ENCODE peak calls at places on chromosomes 16 and 17, in ten cellular contexts. L is psoas muscle; R is left lung; K is cardiac muscle cell; B is fibroblast of lung; S is neural progenitor cell; N is effector memory CD4-positive, alpha-beta T cell; X is HCT116; Y is aorta; Q is body of pancreas. G is an unnamed sample.

GRCh38 chr17:36979585-36979941 is 30.8 kb downstream of the AATF start:
- DNase-seq in L (no peak), R (no peak), K (no peak), B (peak; percentile 33), S (no peak), N (no peak), X (no peak), Y (no peak), Q (no peak), G (no peak)

GRCh38 chr17:59859444-59860025 is 33.2 kb downstream of the TUBD1 start:
- DNase-seq in L (no peak), R (no peak), K (peak; percentile 80), B (peak; percentile 54), S (no peak), N (no peak), X (no peak), Y (no peak), Q (no peak), G (no peak)

GRCh38 chr17:38926290-38927070 is 1.1 kb downstream of the LASP1NB start:
- DNase-seq in L (no peak), R (no peak), K (peak; percentile 46), B (peak; percentile 60), S (no peak), N (no peak), X (no peak), Y (no peak), Q (no peak), G (no peak)

GRCh38 chr16:8572919-8573724 is 17.2 kb downstream of the TMEM114 start:
- DNase-seq in L (no peak), R (no peak), K (peak; percentile 68), B (peak; percentile 30), S (peak; percentile 68), N (no peak), X (peak; percentile 29), Y (no peak), Q (no peak), G (no peak)

GRCh38 chr17:48374650-48375230 is 55.3 kb downstream of the SKAP1 start:
- DNase-seq in L (no peak), R (no peak), K (peak; percentile 6), B (no peak), S (peak; percentile 74), N (no peak), X (peak; percentile 63), Y (no peak), Q (peak; percentile 42), G (peak; percentile 16)

GRCh38 chr17:1110844-1111598 is 68.8 kb downstream of the ABR start:
- DNase-seq in L (peak; percentile 75), R (peak; percentile 86), K (peak; percentile 69), B (peak; percentile 89), S (no peak), N (no peak), X (peak; percentile 88), Y (peak; percentile 96), Q (no peak), G (peak; percentile 71)

GRCh38 chr16:90042946-90043514 is 23.8 kb upstream of the DBNDD1 start:
- DNase-seq in L (peak; percentile 29), R (no peak), K (no peak), B (no peak), S (no peak), N (no peak), X (no peak), Y (peak; percentile 60), Q (no peak), G (no peak)

GRCh38 chr17:77790143-77790829 is 168.2 kb upstream of the TNRC6C start:
- DNase-seq in L (peak; percentile 10), R (no peak), K (no peak), B (no peak), S (peak; percentile 42), N (no peak), X (no peak), Y (no peak), Q (no peak), G (no peak)

GRCh38 chr16:19115148-19116021 is 1.6 kb downstream of the ITPRIPL2 start:
- DNase-seq in L (no peak), R (peak; percentile 39), K (no peak), B (no peak), S (no peak), N (no peak), X (no peak), Y (no peak), Q (no peak), G (no peak)

GRCh38 chr17:36498155-36498554 is 11.7 kb downstream of the ZNHIT3 start:
- DNase-seq in L (no peak), R (no peak), K (no peak), B (no peak), S (no peak), N (no peak), X (no peak), Y (peak; percentile 51), Q (no peak), G (no peak)

GRCh38 chr16:48901712-48902374 is 291.9 kb upstream of the N4BP1 start:
- DNase-seq in L (no peak), R (no peak), K (no peak), B (no peak), S (peak; percentile 30), N (no peak), X (peak; percentile 15), Y (no peak), Q (no peak), G (peak; percentile 62)

GRCh38 chr16:48965391-48965790 is 316.2 kb downstream of the CBLN1 start:
- DNase-seq in L (no peak), R (no peak), K (no peak), B (peak; percentile 45), S (no peak), N (no peak), X (no peak), Y (no peak), Q (no peak), G (no peak)

GRCh38 chr16:75620326-75621169 is 2.5 kb downstream of the ADAT1 start:
- DNase-seq in L (no peak), R (no peak), K (no peak), B (no peak), S (no peak), N (peak; percentile 64), X (no peak), Y (no peak), Q (no peak), G (no peak)

GRCh38 chr17:54754560-54754959 is 146.1 kb upstream of the TOM1L1 start:
- DNase-seq in L (no peak), R (no peak), K (no peak), B (no peak), S (peak; percentile 4), N (no peak), X (peak; percentile 6), Y (no peak), Q (peak; percentile 13), G (no peak)

GRCh38 chr16:57349212-57350031 is 9.2 kb upstream of the CCL22 start:
- DNase-seq in L (no peak), R (no peak), K (no peak), B (no peak), S (no peak), N (no peak), X (no peak), Y (no peak), Q (no peak), G (no peak)
- H3K27ac ChIP-seq in L (no peak overlapping the region), R (no peak overlapping the region), K (no peak overlapping the region), B (no peak overlapping the region), S (no peak overlapping the region), N (no peak overlapping the region), X (no peak overlapping the region), Y (no peak overlapping the region), Q (no peak overlapping the region), G (no peak overlapping the region)

GRCh38 chr16:30525844-30526136 is 576 bp downstream of the ZNF768 start:
- DNase-seq in L (no peak), R (no peak), K (no peak), B (no peak), S (no peak), N (no peak), X (no peak), Y (no peak), Q (no peak), G (no peak)

GRCh38 chr16:30526137-30526822 is at the start of gene ZNF768:
- DNase-seq in L (peak; percentile 69), R (peak; percentile 57), K (no peak), B (peak; percentile 14), S (peak; percentile 87), N (peak; percentile 23), X (no peak), Y (peak; percentile 83), Q (peak; percentile 46), G (no peak)

GRCh38 chr16:30527635-30528178 is 1.3 kb upstream of the ZNF768 start:
- DNase-seq in L (peak; percentile 40), R (peak; percentile 47), K (no peak), B (no peak), S (no peak), N (no peak), X (no peak), Y (no peak), Q (no peak), G (peak; percentile 63)

GRCh38 chr16:30526823-30527634 is 663 bp upstream of the ZNF768 start:
- DNase-seq in L (peak; percentile 99), R (peak; percentile 99), K (peak; percentile 99), B (peak; percentile 97), S (peak; percentile 99), N (peak; percentile 85), X (peak; percentile 94), Y (peak; percentile 100), Q (peak; percentile 98), G (peak; percentile 98)

DNA sequence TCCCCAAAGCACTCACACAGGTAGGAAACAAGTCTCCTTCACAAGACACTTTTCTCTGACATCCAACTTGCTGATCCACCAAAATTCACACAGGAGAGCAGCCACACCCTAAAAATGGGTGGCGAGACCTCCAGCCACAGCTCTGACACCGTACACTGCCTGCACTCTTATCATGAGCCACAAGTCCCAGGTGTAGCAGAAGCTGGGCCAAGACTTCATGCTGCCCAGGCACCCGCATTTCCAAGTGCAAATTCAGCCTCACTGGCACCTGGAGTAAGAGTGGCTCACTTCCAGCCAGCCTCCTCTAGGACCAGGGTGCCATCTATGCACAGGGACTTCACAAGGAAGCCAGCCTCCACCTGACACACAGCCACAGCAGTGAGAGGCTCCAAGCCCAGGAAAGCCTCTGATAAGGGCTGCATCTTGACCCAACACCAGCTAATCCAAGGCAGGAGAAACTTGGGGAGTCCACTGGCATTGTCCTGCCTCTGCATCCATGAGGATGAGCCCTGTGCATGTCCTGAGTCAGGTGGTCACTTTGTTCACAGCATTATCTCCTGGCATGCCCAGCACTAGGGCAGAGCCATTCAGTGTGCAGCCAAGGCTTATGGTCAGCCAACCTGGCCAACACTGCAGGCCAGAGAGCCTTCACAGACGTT is 2.6 kb upstream of the ZNF768 start:
- DNase-seq in L (peak; percentile 49), R (no peak), K (no peak), B (no peak), S (no peak), N (no peak), X (no peak), Y (no peak), Q (no peak), G (no peak)
- H3K27ac ChIP-seq in L (peak overlapping the region; percentile 27), R (no peak overlapping the region), K (no peak overlapping the region), B (no peak overlapping the region), S (no peak overlapping the region), N (no peak overlapping the region), X (no peak overlapping the region), Y (no peak overlapping the region), Q (peak overlapping the region; percentile 100), G (peak overlapping the region; percentile 97)

GRCh38 chr17:57402691-57403090 is 146.4 kb downstream of the MSI2 start:
- DNase-seq in L (no peak), R (no peak), K (no peak), B (no peak), S (no peak), N (no peak), X (no peak), Y (no peak), Q (no peak), G (no peak)
- H3K27ac ChIP-seq in L (peak overlapping the region; percentile 50), R (no peak overlapping the region), K (no peak overlapping the region), B (no peak overlapping the region), S (no peak overlapping the region), N (no peak overlapping the region), X (no peak overlapping the region), Y (no peak overlapping the region), Q (no peak overlapping the region), G (peak overlapping the region; percentile 78)

GRCh38 chr17:2948721-2949468 is 114.5 kb downstream of the OR1D5 start:
- DNase-seq in L (no peak), R (no peak), K (no peak), B (no peak), S (no peak), N (no peak), X (no peak), Y (peak; percentile 62), Q (no peak), G (no peak)
- H3K27ac ChIP-seq in L (no peak overlapping the region), R (no peak overlapping the region), K (no peak overlapping the region), B (no peak overlapping the region), S (no peak overlapping the region), N (no peak overlapping the region), X (no peak overlapping the region), Y (no peak overlapping the region), Q (peak overlapping the region; percentile 25), G (peak overlapping the region; percentile 83)